ENCODE peak calls at places on chromosomes 5 and 9, in seven cellular contexts. E is uterus; R is stimulated activated CD4-positive, alpha-beta T cell treated with anti-CD3 and anti-CD28 coated beads, Interleukin-12 subunit alpha, Interleukin-12 subunit beta, amount 100 ng/mL, for 4 hours; H is hypothalamus; G is cardiac fibroblast; D is skeletal muscle cell; O is choroid plexus epithelial cell. J is an unnamed sample.

GRCh38 chr5:74895906-74896305 is 29.7 kb upstream of the FAM169A start:
- DNase-seq in E (no peak), R (no peak), H (no peak), G (peak), D (peak), O (peak), J (peak)

GRCh38 chr5:114449836-114450515 is 88.1 kb downstream of the KCNN2 start:
- DNase-seq in E (peak), R (peak), H (peak), G (peak), D (peak), O (peak), J (peak)

GRCh38 chr9:134188421-134189166 is 24.2 kb upstream of the RNU6ATAC start:
- DNase-seq in E (no peak), R (no peak), H (no peak), G (no peak), D (no peak), O (no peak), J (no peak)

GRCh38 chr5:159059722-159060121 is 40.0 kb downstream of the EBF1 start:
- DNase-seq in E (no peak), R (no peak), H (no peak), G (no peak), D (no peak), O (no peak), J (no peak)

GRCh38 chr9:100774962-100775361 is 197.1 kb downstream of the CAVIN4 start:
- DNase-seq in E (no peak), R (no peak), H (no peak), G (no peak), D (no peak), O (no peak), J (no peak)

GRCh38 chr9:136119259-136120118 is 814 bp upstream of the TMEM250 start:
- DNase-seq in E (no peak), R (no peak), H (no peak), G (peak), D (no peak), O (peak), J (peak)

GRCh38 chr5:59300930-59301329 is 592.6 kb downstream of the PDE4D start:
- DNase-seq in E (no peak), R (no peak), H (no peak), G (no peak), D (no peak), O (no peak), J (no peak)

GRCh38 chr5:150399158-150400019 is 13.3 kb downstream of the CD74 start:
- DNase-seq in E (no peak), R (no peak), H (no peak), G (no peak), D (no peak), O (peak), J (no peak)

GRCh38 chr9:120877276-120878034 is 467 bp upstream of the PHF19 start:
- DNase-seq in E (peak), R (peak), H (peak), G (peak), D (no peak), O (peak), J (peak)

GRCh38 chr5:143807401-143807800 is 4.6 kb upstream of the HMHB1 start:
- DNase-seq in E (no peak), R (no peak), H (no peak), G (no peak), D (no peak), O (no peak), J (no peak)

GRCh38 chr5:73630760-73631159 is 4.8 kb downstream of the ARHGEF28 start:
- DNase-seq in E (no peak), R (no peak), H (no peak), G (no peak), D (no peak), O (no peak), J (no peak)

GRCh38 chr5:43304520-43304919 is 8.7 kb downstream of the HMGCS1 start:
- DNase-seq in E (no peak), R (no peak), H (no peak), G (peak), D (no peak), O (peak), J (no peak)

GRCh38 chr5:125043781-125044391 is 297.4 kb upstream of the ZNF608 start:
- DNase-seq in E (peak), R (no peak), H (no peak), G (peak), D (peak), O (peak), J (peak)